ENCODE peak calls at places on chromosome 18, in five cellular contexts. J is NCI-H748 treated with DMSO at 0.1 percent for 48 hours; N is BE2C; O is activated naive CD4-positive, alpha-beta T cell; H is omental fat pad. C is an unnamed sample.

GRCh38 chr18:35040988-35041751 is at the start of gene MAPRE2:
- DNase-seq in N (peak; percentile 97), O (peak; percentile 99), J (peak; percentile 96), H (peak; percentile 100), C (peak; percentile 100)

GRCh38 chr18:79950440-79951341 is 762 bp downstream of the SLC66A2 start:
- DNase-seq in O (no peak), J (no peak), H (peak; percentile 22), N (peak; percentile 23), C (no peak)

GRCh38 chr18:13268035-13268700 is 49.6 kb downstream of the LDLRAD4 start:
- DNase-seq in J (no peak), H (no peak), N (no peak), O (no peak), C (no peak)

GRCh38 chr18:47749195-47749973 is 181.1 kb downstream of the SMAD2 start:
- DNase-seq in O (peak; percentile 85), N (peak; percentile 66), J (peak; percentile 79), H (peak; percentile 58), C (peak; percentile 77)

GRCh38 chr18:59123588-59124369 is 15.9 kb upstream of the SEC11C start:
- DNase-seq in O (no peak), J (no peak), N (no peak), H (no peak), C (no peak)

GRCh38 chr18:41170346-41170745 is 784.7 kb upstream of the PIK3C3 start:
- DNase-seq in O (no peak), N (no peak), J (no peak), H (no peak), C (no peak)

GRCh38 chr18:74522635-74523548 is 11.4 kb upstream of the CNDP1 start:
- DNase-seq in J (no peak), N (no peak), H (no peak), O (no peak), C (no peak)

GRCh38 chr18:5142859-5143258 is 54.2 kb downstream of the AKAIN1 start:
- DNase-seq in N (no peak), H (no peak), J (no peak), O (no peak), C (no peak)

GRCh38 chr18:48009116-48009825 is 78.8 kb upstream of the SMAD2 start:
- DNase-seq in J (no peak), H (no peak), O (no peak), N (no peak), C (no peak)

GRCh38 chr18:30987479-30988241 is 54.9 kb downstream of the DSC3 start:
- DNase-seq in J (no peak), H (peak; percentile 32), N (no peak), O (no peak), C (no peak)

GRCh38 chr18:76471593-76471992 is 23.4 kb downstream of the ZNF516 start:
- DNase-seq in N (no peak), J (no peak), O (no peak), H (no peak), C (no peak)

GRCh38 chr18:71047882-71048281 is 759.0 kb downstream of the SOCS6 start:
- DNase-seq in O (no peak), N (no peak), J (no peak), H (no peak), C (no peak)

GRCh38 chr18:22667158-22667557 is 249.4 kb upstream of the CTAGE1 start:
- DNase-seq in O (no peak), H (no peak), J (no peak), N (no peak), C (no peak)

GRCh38 chr18:10188971-10189810 is 265.2 kb upstream of the APCDD1 start:
- DNase-seq in J (no peak), H (no peak), N (no peak), O (no peak), C (no peak)

GRCh38 chr18:49847524-49847923 is 34.2 kb upstream of the ACAA2 start:
- DNase-seq in J (no peak), H (no peak), N (no peak), O (no peak), C (no peak)

GRCh38 chr18:45997689-45998088 is 30.6 kb upstream of the EPG5 start:
- DNase-seq in J (no peak), O (peak; percentile 11), N (no peak), H (no peak), C (no peak)

GRCh38 chr18:79578396-79579260 is 101.0 kb upstream of the CTDP1 start:
- DNase-seq in O (no peak), N (no peak), J (no peak), H (peak; percentile 17), C (no peak)

GRCh38 chr18:78819926-78820834 is 159.4 kb upstream of the SALL3 start:
- DNase-seq in N (no peak), O (no peak), J (no peak), H (no peak), C (no peak)

GRCh38 chr18:80175451-80176235 is 66.6 kb downstream of the ADNP2 start:
- DNase-seq in N (no peak), H (no peak), J (no peak), O (no peak), C (peak; percentile 7)

GRCh38 chr18:79396431-79397287 is 929 bp downstream of the NFATC1 start:
- DNase-seq in H (no peak), O (peak; percentile 42), J (no peak), N (no peak), C (no peak)

GRCh38 chr18:48831113-48831759 is 119.5 kb downstream of the SMAD7 start:
- DNase-seq in J (no peak), O (no peak), N (no peak), H (peak; percentile 9), C (no peak)

GRCh38 chr18:35474884-35475283 is 22.9 kb downstream of the INO80C start:
- DNase-seq in O (no peak), H (no peak), J (no peak), N (no peak), C (no peak)

GRCh38 chr18:45521777-45522176 is 93.5 kb upstream of the SLC14A2 start:
- DNase-seq in J (no peak), O (no peak), H (peak; percentile 25), N (no peak), C (no peak)

GRCh38 chr18:31267823-31268481 is 50.0 kb upstream of the DSG1 start:
- DNase-seq in N (no peak), H (no peak), J (no peak), O (no peak), C (no peak)

GRCh38 chr18:71665131-71665530 is 879.0 kb downstream of the CBLN2 start:
- DNase-seq in O (no peak), H (no peak), J (no peak), N (no peak), C (no peak)

GRCh38 chr18:36269157-36269556 is 28.4 kb upstream of the FHOD3 start:
- DNase-seq in H (no peak), O (no peak), N (no peak), J (no peak), C (no peak)

GRCh38 chr18:57974585-57974984 is 69.4 kb upstream of the NEDD4L start:
- DNase-seq in N (no peak), O (no peak), J (no peak), H (no peak), C (no peak)

GRCh38 chr18:59096098-59096779 is 43.4 kb upstream of the SEC11C start:
- DNase-seq in J (peak; percentile 99), O (no peak), N (no peak), H (no peak), C (no peak)

GRCh38 chr18:75072672-75073371 is 136.1 kb downstream of the PTGR3 start:
- DNase-seq in H (no peak), J (no peak), N (no peak), O (no peak), C (no peak)

GRCh38 chr18:52582516-52582915 is 242.5 kb downstream of the DCC start:
- DNase-seq in H (no peak), O (no peak), N (no peak), J (no peak), C (no peak)

GRCh38 chr18:63736856-63737255 is 34.1 kb downstream of the SERPINB11 start:
- DNase-seq in O (no peak), J (no peak), H (no peak), N (no peak), C (no peak)

GRCh38 chr18:59139615-59140286 is at the start of gene SEC11C:
- DNase-seq in N (peak; percentile 92), H (peak; percentile 80), J (peak; percentile 98), O (peak; percentile 92), C (peak; percentile 97)